ENCODE peak calls at places on chromosomes 11 and 22, in eight cellular contexts. Y is PC-3; R is tibial nerve; K is SK-N-SH; Q is PC-9; H is CD8-positive, alpha-beta memory T cell; S is cardiac muscle cell; V is thoracic aorta. D is an unnamed sample.

GRCh38 chr11:64675417-64676252 is 47.4 kb downstream of the NRXN2 start:
- DNase-seq in Q (no peak), S (peak; percentile 92), R (peak; percentile 42), V (peak; percentile 74), H (no peak), Y (peak; percentile 44), K (peak; percentile 59), D (peak; percentile 96)

GRCh38 chr11:111388842-111389241 is 9.8 kb upstream of the POU2AF1 start:
- DNase-seq in V (no peak), R (no peak), Y (peak; percentile 21), Q (no peak), S (no peak), K (no peak), H (no peak), D (no peak)

GRCh38 chr11:91305402-91305801 is 919.2 kb upstream of the FAT3 start:
- DNase-seq in R (no peak), S (no peak), V (no peak), Y (peak; percentile 18), Q (no peak), H (no peak), K (no peak), D (no peak)

GRCh38 chr11:83037877-83038276 is 33.8 kb downstream of the RAB30 start:
- DNase-seq in Q (no peak), R (no peak), Y (no peak), S (peak; percentile 8), H (no peak), K (no peak), V (no peak), D (no peak)

GRCh38 chr22:32617271-32617670 is 142.7 kb downstream of the FBXO7 start:
- DNase-seq in V (no peak), S (peak; percentile 41), R (no peak), H (no peak), Y (no peak), K (no peak), Q (no peak), D (no peak)

GRCh38 chr11:67275606-67276409 is 9.5 kb downstream of the GRK2 start:
- DNase-seq in K (no peak), R (no peak), V (no peak), H (no peak), Q (no peak), Y (no peak), S (no peak), D (no peak)

GRCh38 chr22:19981961-19982920 is 34.4 kb downstream of the ARVCF start:
- DNase-seq in H (no peak), S (no peak), K (no peak), Q (no peak), R (no peak), V (no peak), Y (no peak), D (no peak)

GRCh38 chr22:28116261-28116673 is 197.2 kb upstream of the PITPNB start:
- DNase-seq in S (peak; percentile 90), V (peak; percentile 25), Q (peak; percentile 40), Y (peak; percentile 61), H (no peak), K (no peak), R (no peak), D (peak; percentile 54)

GRCh38 chr22:24737582-24737981 is 36.9 kb downstream of the PIWIL3 start:
- DNase-seq in S (no peak), V (no peak), Q (no peak), K (no peak), Y (no peak), H (no peak), R (no peak), D (no peak)

GRCh38 chr11:106162190-106162589 is 84.7 kb downstream of the AASDHPPT start:
- DNase-seq in K (no peak), Y (no peak), S (no peak), R (no peak), V (no peak), H (no peak), Q (no peak), D (no peak)

GRCh38 chr11:123249354-123249753 is 54.3 kb upstream of the CLMP start:
- DNase-seq in Y (peak; percentile 24), S (no peak), Q (peak; percentile 63), H (no peak), R (no peak), K (no peak), V (no peak), D (no peak)

GRCh38 chr22:24994070-24994763 is 41.7 kb downstream of the KIAA1671 start:
- DNase-seq in S (no peak), Y (peak; percentile 70), K (no peak), Q (peak; percentile 97), R (no peak), V (no peak), H (no peak), D (no peak)

GRCh38 chr11:72430743-72431570 is 3.4 kb downstream of the CLPB start:
- DNase-seq in R (no peak), H (no peak), Q (no peak), V (no peak), K (peak; percentile 74), S (peak; percentile 71), Y (peak; percentile 68), D (no peak)

GRCh38 chr11:112599861-112600533 is 339.3 kb upstream of the PLET1 start:
- DNase-seq in Y (no peak), V (no peak), Q (no peak), H (no peak), S (peak; percentile 26), R (no peak), K (no peak), D (no peak)

GRCh38 chr22:23098718-23099524 is 28.6 kb downstream of the GNAZ start:
- DNase-seq in Y (no peak), K (no peak), V (no peak), H (no peak), S (no peak), R (peak; percentile 31), Q (no peak), D (peak; percentile 29)

GRCh38 chr11:119795231-119795630 is 66.2 kb upstream of the NECTIN1 start:
- DNase-seq in R (peak; percentile 18), Q (no peak), K (no peak), S (peak; percentile 68), Y (peak; percentile 12), H (no peak), V (no peak), D (no peak)

DNA sequence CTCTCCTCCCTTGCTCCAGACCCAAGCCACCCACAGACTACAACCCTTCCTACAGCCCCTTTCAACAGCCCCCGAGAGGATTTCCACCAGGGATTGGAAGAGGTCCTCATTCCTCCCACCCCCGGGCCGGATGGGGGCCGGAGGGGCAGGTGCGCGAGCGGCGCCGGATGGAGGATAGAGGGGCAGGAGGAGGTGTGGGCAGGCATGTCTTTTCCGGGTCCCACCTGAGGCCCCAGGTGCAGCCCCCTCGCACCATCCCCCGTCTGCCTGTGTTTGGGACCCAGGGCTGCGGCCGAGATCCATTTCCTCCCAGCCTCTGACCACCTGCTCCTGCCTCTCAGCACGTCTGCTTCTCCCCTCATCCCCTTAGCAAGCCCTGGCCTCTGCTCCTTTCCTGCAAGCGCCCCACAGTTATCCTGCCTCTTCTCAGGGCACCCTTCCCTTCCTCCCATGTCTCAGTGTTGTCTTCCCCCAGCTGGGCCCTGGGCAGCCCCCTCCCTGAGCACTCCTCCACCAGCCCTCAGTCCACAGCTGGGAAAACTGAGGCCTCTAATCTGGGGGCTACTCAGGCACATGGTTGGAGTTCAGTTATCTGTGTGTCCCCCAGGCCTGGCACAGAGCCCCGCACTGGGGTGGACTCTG is 19.3 kb upstream of the CBX7 start:
- DNase-seq in V (no peak), S (no peak), Q (no peak), K (no peak), R (no peak), H (no peak), Y (no peak), D (no peak)
- H3K4me3 ChIP-seq in V (no peak overlapping the region), S (no peak overlapping the region), Q (no peak overlapping the region), K (no peak overlapping the region), R (no peak overlapping the region), H (no peak overlapping the region), Y (no peak overlapping the region), D (no peak overlapping the region)

GRCh38 chr22:36680038-36680437 is 23.5 kb downstream of the CACNG2 start:
- DNase-seq in K (no peak), R (no peak), H (no peak), Y (no peak), V (no peak), Q (no peak), S (no peak), D (no peak)
- H3K27me3 ChIP-seq in K (peaks cover 14% of the 10 kb centered on the region), R (no peaks in the 10 kb centered on the region), H (peaks cover 11% of the 10 kb centered on the region), Y (no peaks in the 10 kb centered on the region), V (no peaks in the 10 kb centered on the region), Q (peaks cover 18% of the 10 kb centered on the region), S (peaks cover 19% of the 10 kb centered on the region), D (peaks cover under 1% of the 10 kb centered on the region)

DNA sequence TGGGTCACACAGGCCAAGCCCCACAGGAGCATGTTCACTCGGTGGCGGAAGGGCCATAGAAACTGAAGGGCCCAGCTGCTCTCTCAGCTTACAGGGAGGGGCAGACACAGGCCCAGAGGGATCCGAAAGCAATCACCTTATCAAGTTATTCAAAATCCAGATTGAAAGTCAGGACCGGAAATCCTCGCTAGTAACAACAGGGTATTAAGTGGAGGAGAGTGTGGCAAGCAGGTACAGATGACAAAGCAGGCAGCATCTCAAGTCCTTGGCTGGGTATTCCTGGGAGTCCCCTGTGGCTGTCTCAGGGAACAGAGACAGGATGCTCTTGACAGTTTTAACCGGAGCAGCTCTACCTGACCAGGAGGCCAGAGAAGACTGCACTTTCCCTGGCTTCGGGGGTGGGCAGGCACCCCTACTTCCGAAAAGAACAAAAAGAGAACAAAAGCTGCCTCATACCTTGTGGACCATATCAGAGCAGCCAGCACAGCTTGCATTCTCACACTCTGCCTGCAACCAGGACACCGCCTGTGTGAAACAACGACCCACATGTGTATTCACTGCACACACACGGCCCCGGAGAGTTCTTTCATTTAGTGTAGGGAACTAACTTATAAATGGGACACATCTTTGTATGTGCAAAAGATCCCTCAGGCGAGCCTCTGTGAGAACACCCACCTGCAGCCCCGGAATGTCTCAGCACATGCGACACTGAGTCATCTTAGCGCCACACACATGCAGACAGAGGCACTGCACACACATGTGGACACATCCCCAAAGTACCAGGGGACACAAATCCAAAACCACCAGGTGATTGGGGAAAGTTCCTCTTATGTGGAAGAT is 78.3 kb downstream of the MICAL3 start:
- DNase-seq in K (no peak), Y (no peak), S (no peak), R (no peak), V (no peak), H (no peak), Q (no peak), D (no peak)
- H3K4me1 ChIP-seq in K (peaks cover 76% of the 10 kb centered on the region), Y (peaks cover 30% of the 10 kb centered on the region), S (peaks cover 67% of the 10 kb centered on the region), R (peaks cover 27% of the 10 kb centered on the region), V (peaks cover 68% of the 10 kb centered on the region), H (no peaks in the 10 kb centered on the region), Q (no peaks in the 10 kb centered on the region), D (peaks cover 84% of the 10 kb centered on the region)

GRCh38 chr22:31106001-31106571 is 1.3 kb downstream of the SELENOM start:
- DNase-seq in H (no peak), R (no peak), V (no peak), Q (peak; percentile 32), Y (no peak), K (no peak), S (no peak), D (no peak)

GRCh38 chr22:31103111-31103510 is 4.3 kb downstream of the SELENOM start:
- DNase-seq in V (no peak), Q (peak; percentile 15), Y (no peak), R (no peak), K (no peak), S (no peak), H (no peak), D (no peak)

GRCh38 chr22:31103899-31104694 is 3.3 kb downstream of the SELENOM start:
- DNase-seq in K (no peak), R (no peak), S (no peak), Q (peak; percentile 20), H (no peak), V (no peak), Y (no peak), D (no peak)

GRCh38 chr22:31105282-31105929 is 2.0 kb downstream of the SELENOM start:
- DNase-seq in R (no peak), K (no peak), Y (no peak), V (no peak), S (no peak), Q (peak; percentile 32), H (no peak), D (no peak)

GRCh38 chr22:31104869-31105268 is 2.5 kb downstream of the SELENOM start:
- DNase-seq in Q (peak; percentile 2), Y (no peak), H (peak; percentile 22), R (no peak), V (no peak), S (no peak), K (no peak), D (peak; percentile 14)
- H3K4me3 ChIP-seq in Q (no peak overlapping the region), Y (no peak overlapping the region), H (no peak overlapping the region), R (no peak overlapping the region), V (peak overlapping the region; percentile 94), S (no peak overlapping the region), K (no peak overlapping the region), D (no peak overlapping the region)